ENCODE peak calls at places on chromosomes 3 and 15, in five cellular contexts. N, X, M, I and R are unnamed samples.

GRCh38 chr3:15527031-15527459 is 5.5 kb upstream of the COLQ start:
- DNase-seq in X (no peak), N (no peak), I (no peak), M (peak), R (peak)

GRCh38 chr15:75346796-75347221 is at the start of gene NEIL1:
- DNase-seq in X (no peak), M (peak), I (no peak), N (peak), R (no peak)

GRCh38 chr15:58285921-58286278 is 145.9 kb upstream of the LIPC start:
- DNase-seq in M (no peak), N (no peak), I (no peak), X (no peak), R (no peak)

GRCh38 chr3:188242426-188243123 is 88.6 kb downstream of the LPP start:
- DNase-seq in X (no peak), I (no peak), N (no peak), M (no peak), R (no peak)

GRCh38 chr15:75884041-75884440 is 19.6 kb upstream of the FBXO22 start:
- DNase-seq in M (no peak), I (no peak), X (peak), N (no peak), R (no peak)

GRCh38 chr3:184815046-184815930 is 3.3 kb downstream of the VPS8 start:
- DNase-seq in M (no peak), I (no peak), N (no peak), X (peak), R (no peak)

GRCh38 chr15:97652700-97653167 is 307.8 kb upstream of the ARRDC4 start:
- DNase-seq in I (no peak), X (no peak), N (no peak), M (peak), R (no peak)

GRCh38 chr3:169106662-169107061 is 556.9 kb downstream of the MECOM start:
- DNase-seq in N (no peak), M (no peak), I (no peak), X (no peak), R (no peak)

GRCh38 chr3:98343647-98344507 is 9.8 kb upstream of the OR5K4 start:
- DNase-seq in N (no peak), X (peak), I (no peak), M (peak), R (peak)

GRCh38 chr15:32683906-32684584 is 33.8 kb upstream of the GREM1 start:
- DNase-seq in M (no peak), I (no peak), N (no peak), X (peak), R (no peak)

GRCh38 chr3:72537448-72537847 is 310.8 kb downstream of the SHQ1 start:
- DNase-seq in N (no peak), M (no peak), X (no peak), I (no peak), R (no peak)

GRCh38 chr3:114746502-114746901 is 400.6 kb downstream of the ZBTB20 start:
- DNase-seq in N (no peak), X (peak), M (no peak), I (no peak), R (no peak)

GRCh38 chr15:40858706-40859105 is 14.9 kb downstream of the SPINT1 start:
- DNase-seq in N (no peak), M (no peak), X (no peak), I (no peak), R (no peak)

GRCh38 chr3:176896640-176897039 is 300.6 kb downstream of the TBL1XR1 start:
- DNase-seq in I (no peak), X (no peak), N (no peak), M (no peak), R (no peak)

GRCh38 chr3:160784853-160785252 is 28.8 kb downstream of the PPM1L start:
- DNase-seq in I (no peak), N (peak), M (no peak), X (no peak), R (no peak)

DNA sequence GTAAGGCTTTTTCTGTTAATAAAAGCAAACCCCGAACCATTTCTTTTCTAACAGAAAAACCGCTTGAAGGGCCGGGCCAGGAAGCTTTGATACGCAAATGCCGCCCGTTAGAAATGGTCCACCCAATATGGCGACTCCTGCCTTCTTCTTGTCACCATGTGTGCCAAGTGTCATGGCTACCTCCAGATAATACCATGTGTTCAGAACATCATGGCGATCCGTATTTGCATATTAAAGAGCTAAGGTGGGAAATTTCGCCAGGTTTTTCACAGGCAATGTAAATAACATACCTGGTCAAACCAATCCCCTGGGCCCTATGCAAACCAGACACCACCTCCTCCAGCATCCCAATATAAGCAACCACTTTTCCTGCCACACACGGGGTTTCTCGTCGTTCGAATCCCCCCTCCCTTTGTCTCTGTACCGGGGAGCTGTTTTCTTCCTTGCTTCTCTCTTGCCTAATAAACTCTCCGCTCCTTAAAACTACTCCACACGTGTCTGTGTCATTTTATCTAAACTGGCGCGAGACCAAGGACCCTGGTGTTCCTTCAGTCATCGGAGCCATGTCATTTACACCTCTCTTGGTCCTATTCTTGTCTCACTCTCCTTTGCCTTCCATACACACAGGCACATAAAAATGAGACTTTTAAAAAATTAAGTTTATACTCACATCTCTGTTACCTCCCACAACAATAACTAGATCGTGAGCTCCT is 34.5 kb downstream of the NCEH1 start:
- DNase-seq in M (peak), I (no peak), X (no peak), N (no peak), R (no peak)
- H3K27ac ChIP-seq in M (no peak), I (no peak), X (peak), N (no peak), R (no peak)

DNA sequence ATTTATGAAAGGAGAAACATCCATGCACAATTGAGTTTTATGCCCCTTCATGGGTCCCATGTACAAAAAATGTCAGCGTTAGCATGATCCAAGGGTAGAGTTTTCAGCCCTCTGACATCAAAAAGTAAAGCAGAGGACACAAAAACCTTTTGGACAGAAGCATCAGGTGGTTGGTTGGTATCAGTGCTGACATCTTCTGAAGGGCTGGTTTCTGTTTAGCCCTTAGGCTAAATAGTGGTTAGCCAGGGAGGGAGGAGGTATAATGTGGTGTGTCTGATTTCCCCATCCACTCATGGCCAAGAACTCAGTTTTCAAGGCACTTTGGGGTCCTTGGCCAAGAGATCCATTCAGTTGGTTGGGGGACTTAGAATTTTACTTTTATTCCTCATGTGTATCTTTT is 16.5 kb downstream of the CCDC66 start:
- DNase-seq in X (no peak), N (no peak), M (no peak), I (no peak), R (no peak)
- H3K27ac ChIP-seq in X (no peak), N (no peak), M (no peak), I (no peak), R (no peak)

GRCh38 chr3:194346621-194347020 is 4.5 kb downstream of the CPN2 start:
- DNase-seq in X (peak), M (no peak), I (no peak), N (no peak), R (no peak)
- H3K27ac ChIP-seq in X (no peak), M (no peak), I (no peak), N (no peak), R (no peak)

GRCh38 chr15:70196314-70197291 is 98.9 kb upstream of the TLE3 start:
- DNase-seq in N (peak), X (peak), M (peak), I (peak), R (peak)
- H3K27ac ChIP-seq in N (no peak), X (peak), M (no peak), I (no peak), R (peak)

GRCh38 chr3:127787556-127787955 is 34.8 kb downstream of the MGLL start:
- DNase-seq in N (no peak), M (no peak), X (no peak), I (no peak), R (no peak)
- H3K27ac ChIP-seq in N (no peak), M (no peak), X (no peak), I (no peak), R (no peak)

DNA sequence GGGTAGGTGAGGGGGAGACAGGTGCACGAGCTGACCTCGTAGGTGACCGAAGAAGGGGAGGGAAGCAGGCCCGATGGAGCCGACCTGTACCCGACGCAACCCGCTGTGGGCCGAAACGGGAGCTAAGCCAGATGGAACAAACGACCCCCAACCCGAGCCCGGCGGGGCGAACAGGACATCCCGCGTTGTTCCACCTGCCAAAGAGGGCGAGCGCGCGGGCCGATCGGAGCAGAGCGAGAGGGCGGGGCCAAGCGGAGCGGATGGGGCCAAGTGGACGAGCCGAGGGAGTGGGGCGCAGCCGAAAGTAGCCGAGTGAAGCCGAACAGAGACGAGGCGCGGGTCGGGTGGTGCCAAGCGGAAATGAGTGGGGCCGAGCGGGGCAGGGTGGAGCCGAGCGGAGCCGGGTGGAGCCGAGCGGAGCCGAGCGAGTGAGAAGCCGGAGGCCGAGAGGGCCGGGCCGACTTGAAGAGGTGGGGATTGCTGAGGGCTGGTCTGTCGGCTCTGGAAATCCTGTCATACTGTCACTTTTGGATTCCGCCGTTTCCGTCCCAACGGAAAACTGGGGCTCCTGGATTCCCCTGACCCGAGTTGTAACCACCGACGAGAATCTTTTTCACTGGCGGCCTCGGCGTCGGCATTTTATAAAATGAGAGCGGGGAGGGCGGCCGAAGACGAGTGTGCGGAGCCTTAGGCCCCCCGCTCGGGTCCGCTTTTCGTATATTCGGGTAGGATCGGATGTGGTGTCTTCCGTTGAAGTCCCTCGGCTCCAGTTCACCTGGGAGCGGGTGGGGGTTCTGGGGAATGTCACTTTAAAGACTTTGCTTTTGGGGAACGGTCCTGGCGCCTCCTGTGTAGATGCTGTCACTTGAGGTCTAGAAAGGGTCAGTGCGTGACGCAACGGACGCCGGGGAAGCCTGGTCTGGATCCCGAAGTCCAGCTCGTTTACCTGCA is 15.6 kb upstream of the WNT7A start:
- DNase-seq in N (peak), M (peak), X (peak), I (peak), R (peak)
- H3K27ac ChIP-seq in N (no peak), M (no peak), X (no peak), I (peak), R (no peak)